ENCODE peak calls at places on chromosomes 13 and 19, in ten cellular contexts. T, K, B, R, M, U, Q, F, J and L are unnamed samples.

GRCh38 chr19:16112778-16113177 is 1.1 kb downstream of the RAB8A start:
- DNase-seq in T (no peak), K (no peak), B (no peak), R (no peak), M (no peak), U (no peak), Q (no peak), F (no peak), J (no peak), L (no peak)

GRCh38 chr13:31073859-31074718 is 87.6 kb downstream of the HSPH1 start:
- DNase-seq in T (peak; percentile 69), K (no peak), B (no peak), R (no peak), M (no peak), U (no peak), Q (no peak), F (peak; percentile 20), J (no peak), L (no peak)

GRCh38 chr13:114157869-114158495 is 21.1 kb upstream of the CFAP97D2 start:
- DNase-seq in T (no peak), K (no peak), B (no peak), R (no peak), M (no peak), U (no peak), Q (no peak), F (no peak), J (no peak), L (no peak)

GRCh38 chr19:15479391-15480345 is at the start of gene PGLYRP2:
- DNase-seq in T (no peak), K (no peak), B (peak; percentile 46), R (peak; percentile 29), M (no peak), U (no peak), Q (no peak), F (no peak), J (no peak), L (no peak)

GRCh38 chr13:90188237-90188636 is 1159.2 kb upstream of the MIR17HG start:
- DNase-seq in T (no peak), K (no peak), B (no peak), R (no peak), M (no peak), U (no peak), Q (no peak), F (no peak), J (no peak), L (no peak)

GRCh38 chr13:73335938-73336337 is 277.1 kb downstream of the KLF5 start:
- DNase-seq in T (no peak), K (no peak), B (no peak), R (no peak), M (no peak), U (no peak), Q (no peak), F (no peak), J (no peak), L (no peak)

GRCh38 chr19:16660763-16661479 is at the start of gene TMEM38A:
- DNase-seq in T (no peak), K (peak; percentile 70), B (peak; percentile 66), R (peak; percentile 72), M (peak; percentile 71), U (peak; percentile 40), Q (peak; percentile 71), F (peak; percentile 63), J (peak; percentile 67), L (no peak)

GRCh38 chr13:91609353-91609752 is 210.9 kb downstream of the GPC5 start:
- DNase-seq in T (peak; percentile 54), K (no peak), B (no peak), R (no peak), M (no peak), U (no peak), Q (no peak), F (no peak), J (no peak), L (no peak)

GRCh38 chr13:111621164-111621563 is 300.7 kb downstream of the TEX29 start:
- DNase-seq in T (no peak), K (no peak), B (no peak), R (no peak), M (no peak), U (no peak), Q (no peak), F (no peak), J (no peak), L (no peak)

GRCh38 chr13:46374710-46375109 is 12.3 kb downstream of the RUBCNL start:
- DNase-seq in T (no peak), K (no peak), B (no peak), R (no peak), M (no peak), U (no peak), Q (no peak), F (no peak), J (no peak), L (no peak)

GRCh38 chr13:20053016-20053415 is 94.5 kb downstream of the ZMYM2 start:
- DNase-seq in T (no peak), K (no peak), B (no peak), R (no peak), M (no peak), U (no peak), Q (no peak), F (no peak), J (no peak), L (no peak)

GRCh38 chr19:47143322-47144073 is 12.9 kb downstream of the SAE1 start:
- DNase-seq in T (no peak), K (no peak), B (no peak), R (no peak), M (no peak), U (no peak), Q (no peak), F (no peak), J (no peak), L (no peak)

GRCh38 chr13:44141213-44141724 is 232.4 kb upstream of the SERP2 start:
- DNase-seq in T (no peak), K (no peak), B (peak; percentile 14), R (no peak), M (no peak), U (peak; percentile 11), Q (no peak), F (peak; percentile 20), J (no peak), L (no peak)
- H3K36me3 ChIP-seq in T (no peaks in the 10 kb centered on the region), K (no peaks in the 10 kb centered on the region), B (no peaks in the 10 kb centered on the region), R (no peaks in the 10 kb centered on the region), M (no peaks in the 10 kb centered on the region), U (no peaks in the 10 kb centered on the region), Q (no peaks in the 10 kb centered on the region), F (no peaks in the 10 kb centered on the region), J (no peaks in the 10 kb centered on the region), L (no peaks in the 10 kb centered on the region)

DNA sequence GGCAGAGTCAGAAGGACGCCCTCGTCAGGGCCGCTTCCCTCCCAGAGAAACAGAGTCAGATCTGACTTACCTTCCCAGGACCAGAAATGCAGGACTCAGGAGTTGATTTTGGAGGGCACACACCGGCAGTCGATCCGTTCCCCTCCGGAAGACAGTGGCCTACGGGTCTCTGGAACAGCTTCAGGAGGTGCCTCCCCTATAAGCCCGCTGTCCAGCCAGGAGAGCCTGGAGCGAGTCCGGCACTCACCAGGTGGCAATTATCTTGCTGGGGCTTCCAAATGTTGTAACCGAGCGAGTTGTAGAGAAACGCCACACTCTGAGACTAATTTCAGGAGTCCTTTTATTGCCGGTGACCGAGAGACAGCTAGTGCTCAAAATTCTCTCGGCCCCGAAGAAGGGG is 70.2 kb downstream of the ZNF100 start:
- DNase-seq in T (no peak), K (no peak), B (no peak), R (no peak), M (no peak), U (no peak), Q (no peak), F (no peak), J (no peak), L (no peak)
- H3K36me3 ChIP-seq in T (no peaks in the 10 kb centered on the region), K (no peaks in the 10 kb centered on the region), B (no peaks in the 10 kb centered on the region), R (no peaks in the 10 kb centered on the region), M (no peaks in the 10 kb centered on the region), U (no peaks in the 10 kb centered on the region), Q (no peaks in the 10 kb centered on the region), F (no peaks in the 10 kb centered on the region), J (no peaks in the 10 kb centered on the region), L (no peaks in the 10 kb centered on the region)

GRCh38 chr19:49343127-49343526 is 7.9 kb downstream of the CD37 start:
- DNase-seq in T (no peak), K (no peak), B (no peak), R (no peak), M (peak; percentile 21), U (no peak), Q (no peak), F (no peak), J (no peak), L (no peak)
- H3K36me3 ChIP-seq in T (peaks cover 70% of the 10 kb centered on the region), K (peaks cover 52% of the 10 kb centered on the region), B (peaks cover 13% of the 10 kb centered on the region), R (peaks cover 72% of the 10 kb centered on the region), M (no peaks in the 10 kb centered on the region), U (no peaks in the 10 kb centered on the region), Q (peaks cover 46% of the 10 kb centered on the region), F (peaks cover 8% of the 10 kb centered on the region), J (no peaks in the 10 kb centered on the region), L (no peaks in the 10 kb centered on the region)

DNA sequence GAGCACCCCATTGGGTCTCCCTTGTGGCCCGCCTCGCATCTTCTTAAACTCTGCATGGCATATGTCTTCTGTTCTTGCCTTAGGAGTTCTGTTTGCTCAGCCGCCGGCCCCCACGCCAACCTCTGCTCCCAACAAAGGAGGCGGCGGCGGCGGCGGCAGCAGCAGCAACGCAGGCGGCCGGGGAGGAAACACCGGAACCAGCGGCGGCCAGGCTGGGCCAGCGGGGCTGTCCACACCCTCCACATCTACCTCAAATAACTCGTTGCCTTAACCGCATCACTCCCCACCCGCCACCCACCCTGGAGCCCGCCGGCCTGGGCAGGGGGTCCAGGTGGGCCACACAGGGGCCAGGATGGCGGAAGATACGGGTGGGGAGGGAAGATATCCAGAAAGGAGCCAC is 12.3 kb upstream of the WDR18 start:
- DNase-seq in T (no peak), K (no peak), B (no peak), R (no peak), M (no peak), U (no peak), Q (no peak), F (no peak), J (no peak), L (no peak)
- H3K36me3 ChIP-seq in T (peaks cover 52% of the 10 kb centered on the region), K (peaks cover 32% of the 10 kb centered on the region), B (peaks cover 9% of the 10 kb centered on the region), R (peaks cover 56% of the 10 kb centered on the region), M (no peaks in the 10 kb centered on the region), U (no peaks in the 10 kb centered on the region), Q (peaks cover 44% of the 10 kb centered on the region), F (peaks cover 29% of the 10 kb centered on the region), J (peaks cover 5% of the 10 kb centered on the region), L (peaks cover 43% of the 10 kb centered on the region)

DNA sequence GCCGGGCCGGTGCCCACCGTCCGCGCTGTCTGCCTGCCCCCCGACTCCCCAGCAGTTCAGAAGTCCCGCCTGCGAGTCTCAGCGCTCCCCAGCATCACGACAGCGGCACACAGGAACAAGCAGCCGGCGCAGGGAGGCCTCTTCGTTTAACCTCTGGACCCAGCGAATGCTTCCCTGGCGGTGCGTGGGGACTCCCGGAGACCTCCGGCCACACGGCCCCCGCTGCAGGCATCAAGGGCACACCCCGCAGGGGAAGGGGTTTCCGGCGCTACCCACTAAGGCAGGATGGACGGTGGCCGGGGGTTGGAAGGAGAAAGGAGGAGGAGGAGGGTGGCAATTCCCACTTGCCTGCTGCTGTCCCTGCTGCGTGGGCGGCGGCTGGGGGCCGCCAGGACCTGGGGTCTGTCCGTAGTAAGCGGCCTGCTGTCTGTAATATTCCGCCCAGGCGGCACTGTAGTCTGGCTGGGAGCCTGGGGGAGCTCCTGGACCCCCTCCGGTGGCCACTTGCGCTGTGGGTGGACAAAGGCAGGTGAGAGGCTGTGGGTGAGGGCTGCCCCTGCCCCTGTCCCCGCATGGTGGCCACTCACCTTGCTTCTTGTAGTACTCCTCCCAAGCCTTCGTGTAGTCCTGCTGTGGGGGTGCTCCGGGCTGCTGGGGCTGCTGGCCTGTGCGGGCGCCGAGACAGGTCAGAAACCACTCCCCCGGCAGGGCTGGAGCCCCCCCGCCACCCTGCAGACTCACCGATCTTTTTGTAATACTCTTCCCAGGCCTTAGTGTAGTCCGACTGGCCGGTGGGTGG is 9.6 kb downstream of the KHSRP start:
- DNase-seq in T (no peak), K (no peak), B (no peak), R (no peak), M (no peak), U (no peak), Q (no peak), F (no peak), J (peak; percentile 32), L (no peak)
- H3K36me3 ChIP-seq in T (peaks cover 65% of the 10 kb centered on the region), K (peaks cover 61% of the 10 kb centered on the region), B (peaks cover 42% of the 10 kb centered on the region), R (peaks cover 62% of the 10 kb centered on the region), M (no peaks in the 10 kb centered on the region), U (peaks cover 48% of the 10 kb centered on the region), Q (peaks cover 58% of the 10 kb centered on the region), F (no peaks in the 10 kb centered on the region), J (peaks cover 5% of the 10 kb centered on the region), L (peaks cover 66% of the 10 kb centered on the region)